ENCODE peak calls at places on chromosome 1, in four cellular contexts. X is NCI-H1436; Y is small intestine; V is CD8-positive, alpha-beta T cell. G is an unnamed sample.

GRCh38 chr1:30490554-30491053 is 232.8 kb downstream of the MATN1 start:
- DNase-seq in V (no peak), Y (no peak), X (no peak), G (no peak)

GRCh38 chr1:111856411-111857135 is 100.9 kb downstream of the DDX20 start:
- DNase-seq in X (peak), Y (no peak), V (no peak), G (peak)

GRCh38 chr1:91804546-91805023 is 81.4 kb downstream of the TGFBR3 start:
- DNase-seq in X (no peak), Y (no peak), V (peak), G (no peak)

GRCh38 chr1:1086911-1087341 is 12.8 kb upstream of the RNF223 start:
- DNase-seq in Y (no peak), X (no peak), V (no peak), G (no peak)

GRCh38 chr1:229093546-229094336 is 177.2 kb upstream of the RAB4A start:
- DNase-seq in X (no peak), Y (peak), V (no peak), G (peak)

GRCh38 chr1:169513208-169513607 is 27.5 kb upstream of the SLC19A2 start:
- DNase-seq in X (no peak), Y (no peak), V (no peak), G (no peak)

GRCh38 chr1:63277195-63278192 is 44.9 kb upstream of the FOXD3 start:
- DNase-seq in Y (peak), V (no peak), X (no peak), G (no peak)

GRCh38 chr1:230104395-230105244 is 37.6 kb downstream of the GALNT2 start:
- DNase-seq in Y (peak), X (peak), V (peak), G (no peak)

GRCh38 chr1:25106981-25107642 is 125.2 kb downstream of the SYF2 start:
- DNase-seq in X (no peak), V (no peak), Y (peak), G (no peak)

GRCh38 chr1:156582388-156583022 is 3.0 kb downstream of the TTC24 start:
- DNase-seq in Y (no peak), X (no peak), V (peak), G (no peak)

GRCh38 chr1:161763522-161764098 is 2.5 kb upstream of the ATF6 start:
- DNase-seq in X (peak), Y (peak), V (peak), G (no peak)

GRCh38 chr1:22341791-22342605 is 109.7 kb upstream of the ZBTB40 start:
- DNase-seq in V (no peak), X (peak), Y (peak), G (peak)

GRCh38 chr1:109904105-109904817 is 6.4 kb upstream of the CSF1 start:
- DNase-seq in X (no peak), V (no peak), Y (no peak), G (no peak)

GRCh38 chr1:20381045-20381641 is 90.5 kb downstream of the VWA5B1 start:
- DNase-seq in X (no peak), Y (no peak), V (no peak), G (no peak)

GRCh38 chr1:44310006-44310405 is 45.1 kb downstream of the ERI3 start:
- DNase-seq in X (no peak), V (no peak), Y (no peak), G (no peak)

GRCh38 chr1:167566766-167567165 is 13.2 kb upstream of the CREG1 start:
- DNase-seq in V (no peak), Y (no peak), X (no peak), G (no peak)

GRCh38 chr1:211616231-211617031 is 37.5 kb upstream of the SLC30A1 start:
- DNase-seq in V (no peak), Y (no peak), X (no peak), G (no peak)